ENCODE peak calls at places on chromosomes 1 and 21, in five cellular contexts. N is ELR; A is small intestine; V is stimulated activated CD8-positive, alpha-beta memory T cell treated with anti-CD3 and anti-CD28 coated beads, Interleukin-2, amount 100 ng/mL, for 48 hours; F is activated CD4-positive, alpha-beta T cell treated with anti-CD3 and anti-CD28 coated beads, Interleukin-2, amount 50 U/mL, for 1 hour. D is an unnamed sample.

GRCh38 chr1:207069059-207069458 is 16.0 kb downstream of the PFKFB2 start:
- DNase-seq in N (no peak), A (no peak), V (no peak), F (no peak), D (no peak)

GRCh38 chr1:160460214-160460642 is 59.9 kb downstream of the VANGL2 start:
- DNase-seq in N (no peak), A (no peak), V (no peak), F (no peak), D (no peak)

GRCh38 chr1:42777860-42778259 is 6.9 kb upstream of the TMEM269 start:
- DNase-seq in N (peak), A (peak), V (no peak), F (peak), D (peak)

GRCh38 chr1:10217748-10218441 is 7.5 kb downstream of the KIF1B start:
- DNase-seq in N (peak), A (no peak), V (no peak), F (no peak), D (no peak)

GRCh38 chr1:59997479-59997878 is 70.9 kb upstream of the CYP2J2 start:
- DNase-seq in N (no peak), A (no peak), V (no peak), F (no peak), D (no peak)

GRCh38 chr1:246058478-246058877 is 448.6 kb downstream of the SMYD3 start:
- DNase-seq in N (no peak), A (no peak), V (no peak), F (no peak), D (no peak)

GRCh38 chr1:208809876-208810275 is 565.7 kb upstream of the PLXNA2 start:
- DNase-seq in N (no peak), A (no peak), V (no peak), F (no peak), D (no peak)

GRCh38 chr1:114456586-114456985 is 54.4 kb downstream of the TRIM33 start:
- DNase-seq in N (no peak), A (no peak), V (no peak), F (no peak), D (no peak)

GRCh38 chr21:44088401-44088780 is 18.8 kb upstream of the PWP2 start:
- DNase-seq in N (no peak), A (peak), V (no peak), F (no peak), D (no peak)

GRCh38 chr1:54297596-54298283 is 97.8 kb downstream of the MRPL37 start:
- DNase-seq in N (no peak), A (peak), V (no peak), F (no peak), D (no peak)

GRCh38 chr1:230531103-230531502 is 105.0 kb upstream of the PGBD5 start:
- DNase-seq in N (no peak), A (no peak), V (no peak), F (no peak), D (no peak)

GRCh38 chr1:110508038-110508437 is 10.9 kb downstream of the KCNA10 start:
- DNase-seq in N (peak), A (peak), V (no peak), F (no peak), D (no peak)

GRCh38 chr1:65717815-65718454 is 74.8 kb upstream of the PDE4B start:
- DNase-seq in N (peak), A (no peak), V (no peak), F (no peak), D (no peak)

GRCh38 chr21:29748391-29749167 is 191.2 kb downstream of the GRIK1 start:
- DNase-seq in N (no peak), A (no peak), V (no peak), F (no peak), D (no peak)

D was measured in HepG2.